ENCODE peak calls at places on chromosome 16, in five cellular contexts. One of them, this sample, is unnamed.

GRCh38 chr16:75099738-75100615 is 16.6 kb downstream of the LDHD start:
- DNase-seq in brain microvascular endothelial cell: no peak
- DNase-seq in sigmoid colon: no peak
- DNase-seq in fibroblast of lung: no peak
- DNase-seq in tibial artery: no peak
- DNase-seq in this sample: no peak

GRCh38 chr16:61887903-61888302 is 148.3 kb downstream of the CDH8 start:
- DNase-seq in brain microvascular endothelial cell: peak; percentile 78
- DNase-seq in sigmoid colon: no peak
- DNase-seq in fibroblast of lung: peak; percentile 74
- DNase-seq in tibial artery: no peak
- DNase-seq in this sample: peak; percentile 41

GRCh38 chr16:56780646-56781045 is 50.7 kb downstream of the NUP93 start:
- DNase-seq in brain microvascular endothelial cell: no peak
- DNase-seq in sigmoid colon: no peak
- DNase-seq in fibroblast of lung: no peak
- DNase-seq in tibial artery: no peak
- DNase-seq in this sample: no peak

GRCh38 chr16:508884-509736 is 18.4 kb upstream of the CAPN15 start:
- DNase-seq in brain microvascular endothelial cell: peak; percentile 69
- DNase-seq in sigmoid colon: no peak
- DNase-seq in fibroblast of lung: no peak
- DNase-seq in tibial artery: no peak
- DNase-seq in this sample: no peak

GRCh38 chr16:65394306-65394705 is 272.4 kb upstream of the CDH11 start:
- DNase-seq in brain microvascular endothelial cell: no peak
- DNase-seq in sigmoid colon: no peak
- DNase-seq in fibroblast of lung: no peak
- DNase-seq in tibial artery: no peak
- DNase-seq in this sample: peak; percentile 37

GRCh38 chr16:75380870-75381269 is 52.4 kb downstream of the CFDP1 start:
- DNase-seq in brain microvascular endothelial cell: no peak
- DNase-seq in sigmoid colon: no peak
- DNase-seq in fibroblast of lung: no peak
- DNase-seq in tibial artery: no peak
- DNase-seq in this sample: peak; percentile 4

GRCh38 chr16:8623634-8624033 is 2.1 kb downstream of the METTL22 start:
- DNase-seq in brain microvascular endothelial cell: no peak
- DNase-seq in sigmoid colon: peak; percentile 29
- DNase-seq in fibroblast of lung: peak; percentile 35
- DNase-seq in tibial artery: no peak
- DNase-seq in this sample: no peak

GRCh38 chr16:2499454-2499853 is 14.3 kb upstream of the ATP6V0C start:
- DNase-seq in brain microvascular endothelial cell: no peak
- DNase-seq in sigmoid colon: no peak
- DNase-seq in fibroblast of lung: no peak
- DNase-seq in tibial artery: no peak
- DNase-seq in this sample: no peak

GRCh38 chr16:85879975-85880831 is 18.8 kb upstream of the IRF8 start:
- DNase-seq in brain microvascular endothelial cell: no peak
- DNase-seq in sigmoid colon: no peak
- DNase-seq in fibroblast of lung: no peak
- DNase-seq in tibial artery: no peak
- DNase-seq in this sample: no peak

GRCh38 chr16:86231321-86231995 is 278.9 kb upstream of the FOXF1 start:
- DNase-seq in brain microvascular endothelial cell: no peak
- DNase-seq in sigmoid colon: peak; percentile 48
- DNase-seq in fibroblast of lung: no peak
- DNase-seq in tibial artery: no peak
- DNase-seq in this sample: no peak

GRCh38 chr16:22139008-22139407 is 23.3 kb upstream of the SDR42E2 start:
- DNase-seq in brain microvascular endothelial cell: no peak
- DNase-seq in sigmoid colon: no peak
- DNase-seq in fibroblast of lung: no peak
- DNase-seq in tibial artery: no peak
- DNase-seq in this sample: no peak

GRCh38 chr16:63789603-63790002 is 1332.3 kb downstream of the CDH11 start:
- DNase-seq in brain microvascular endothelial cell: no peak
- DNase-seq in sigmoid colon: no peak
- DNase-seq in fibroblast of lung: no peak
- DNase-seq in tibial artery: no peak
- DNase-seq in this sample: no peak

GRCh38 chr16:75088934-75089333 is 27.6 kb downstream of the LDHD start:
- DNase-seq in brain microvascular endothelial cell: no peak
- DNase-seq in sigmoid colon: no peak
- DNase-seq in fibroblast of lung: no peak
- DNase-seq in tibial artery: no peak
- DNase-seq in this sample: no peak

GRCh38 chr16:81836279-81837054 is 57.4 kb downstream of the PLCG2 start:
- DNase-seq in brain microvascular endothelial cell: no peak
- DNase-seq in sigmoid colon: peak; percentile 17
- DNase-seq in fibroblast of lung: no peak
- DNase-seq in tibial artery: no peak
- DNase-seq in this sample: no peak

GRCh38 chr16:83530293-83530692 is 277.5 kb upstream of the HSBP1 start:
- DNase-seq in brain microvascular endothelial cell: peak; percentile 42
- DNase-seq in sigmoid colon: no peak
- DNase-seq in fibroblast of lung: peak; percentile 70
- DNase-seq in tibial artery: no peak
- DNase-seq in this sample: peak; percentile 73

GRCh38 chr16:86737083-86737482 is 158.7 kb downstream of the FOXL1 start:
- DNase-seq in brain microvascular endothelial cell: no peak
- DNase-seq in sigmoid colon: peak; percentile 12
- DNase-seq in fibroblast of lung: no peak
- DNase-seq in tibial artery: no peak
- DNase-seq in this sample: no peak

GRCh38 chr16:68470461-68471150 is 22.3 kb upstream of the SMPD3 start:
- DNase-seq in brain microvascular endothelial cell: no peak
- DNase-seq in sigmoid colon: no peak
- DNase-seq in fibroblast of lung: no peak
- DNase-seq in tibial artery: peak; percentile 54
- DNase-seq in this sample: no peak

GRCh38 chr16:54554581-54554980 is 268.0 kb upstream of the IRX3 start:
- DNase-seq in brain microvascular endothelial cell: no peak
- DNase-seq in sigmoid colon: no peak
- DNase-seq in fibroblast of lung: no peak
- DNase-seq in tibial artery: no peak
- DNase-seq in this sample: no peak

GRCh38 chr16:66386629-66387622 is 20.4 kb downstream of the CDH5 start:
- DNase-seq in brain microvascular endothelial cell: no peak
- DNase-seq in sigmoid colon: peak; percentile 40
- DNase-seq in fibroblast of lung: no peak
- DNase-seq in tibial artery: peak; percentile 18
- DNase-seq in this sample: no peak

GRCh38 chr16:4944333-4945281 is 7.7 kb upstream of the PPL start:
- DNase-seq in brain microvascular endothelial cell: peak; percentile 81
- DNase-seq in sigmoid colon: peak; percentile 98
- DNase-seq in fibroblast of lung: peak; percentile 97
- DNase-seq in tibial artery: peak; percentile 94
- DNase-seq in this sample: peak; percentile 98

GRCh38 chr16:4938683-4939030 is 1.7 kb upstream of the PPL start:
- DNase-seq in brain microvascular endothelial cell: no peak
- DNase-seq in sigmoid colon: no peak
- DNase-seq in fibroblast of lung: no peak
- DNase-seq in tibial artery: no peak
- DNase-seq in this sample: no peak

GRCh38 chr16:4945560-4946502 is 8.9 kb upstream of the PPL start:
- DNase-seq in brain microvascular endothelial cell: no peak
- DNase-seq in sigmoid colon: peak; percentile 75
- DNase-seq in fibroblast of lung: no peak
- DNase-seq in tibial artery: peak; percentile 71
- DNase-seq in this sample: no peak

GRCh38 chr16:4940719-4941118 is 3.8 kb upstream of the PPL start:
- DNase-seq in brain microvascular endothelial cell: no peak
- DNase-seq in sigmoid colon: no peak
- DNase-seq in fibroblast of lung: no peak
- DNase-seq in tibial artery: no peak
- DNase-seq in this sample: no peak

DNA sequence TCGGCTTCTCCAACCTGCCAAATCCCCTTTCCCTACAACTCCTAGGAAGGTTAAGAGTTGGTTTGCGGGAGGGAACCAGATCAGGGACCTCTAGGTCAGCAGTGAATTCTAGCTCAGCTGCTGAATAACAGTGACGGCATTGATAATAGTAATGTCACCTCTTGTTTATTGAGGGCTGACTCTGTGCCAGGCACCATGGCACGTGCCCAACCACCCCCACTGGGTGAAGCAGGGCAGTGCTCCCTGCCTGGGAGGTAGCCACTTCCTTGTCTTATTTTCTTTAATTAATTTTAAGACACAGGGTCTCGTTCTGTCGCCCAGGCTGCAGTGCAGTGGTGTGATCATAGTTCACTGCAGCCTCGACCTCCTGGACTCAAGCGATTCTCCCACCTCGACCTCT is 5.5 kb upstream of the PPL start:
- DNase-seq in brain microvascular endothelial cell: no peak
- DNase-seq in sigmoid colon: no peak
- DNase-seq in fibroblast of lung: no peak
- DNase-seq in tibial artery: no peak
- DNase-seq in this sample: no peak
- H3K4me3 ChIP-seq in brain microvascular endothelial cell: no peak overlapping the region
- H3K4me3 ChIP-seq in sigmoid colon: no peak overlapping the region
- H3K4me3 ChIP-seq in fibroblast of lung: peak overlapping the region; percentile 28
- H3K4me3 ChIP-seq in tibial artery: no peak overlapping the region
- H3K4me3 ChIP-seq in this sample: no peak overlapping the region

DNA sequence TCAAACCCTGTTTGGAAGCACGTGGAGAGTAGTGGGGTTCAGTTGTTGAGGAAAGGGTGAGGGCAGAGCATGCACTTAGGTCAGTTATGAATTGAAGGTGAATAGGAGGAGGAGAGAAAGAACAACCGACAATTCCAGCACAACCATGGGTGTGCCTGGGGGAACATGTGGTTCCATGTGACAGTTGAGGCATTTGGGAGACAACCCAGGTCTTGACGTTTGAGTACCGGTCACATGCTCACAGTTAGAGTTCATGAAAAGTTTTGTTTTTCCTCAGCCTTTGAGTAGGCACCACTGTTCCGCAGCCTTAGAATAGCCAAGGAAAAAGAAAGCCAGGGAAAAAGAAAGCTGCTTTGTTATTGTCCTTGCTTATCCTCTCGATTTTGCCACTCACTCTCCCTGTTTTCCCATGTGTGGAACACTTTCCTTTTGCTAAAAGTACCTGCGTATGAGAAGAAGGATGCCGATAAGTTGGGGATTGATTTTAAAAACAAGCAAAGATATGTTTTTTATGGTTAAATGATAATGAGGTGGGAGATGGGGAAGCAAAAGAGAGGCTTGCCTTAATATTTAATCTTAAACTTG is 25.6 kb upstream of the ABCC11 start:
- DNase-seq in brain microvascular endothelial cell: no peak
- DNase-seq in sigmoid colon: no peak
- DNase-seq in fibroblast of lung: peak; percentile 16
- DNase-seq in tibial artery: peak; percentile 46
- DNase-seq in this sample: no peak
- H3K4me3 ChIP-seq in brain microvascular endothelial cell: no peak overlapping the region
- H3K4me3 ChIP-seq in sigmoid colon: no peak overlapping the region
- H3K4me3 ChIP-seq in fibroblast of lung: no peak overlapping the region
- H3K4me3 ChIP-seq in tibial artery: peak overlapping the region; percentile 24
- H3K4me3 ChIP-seq in this sample: no peak overlapping the region

DNA sequence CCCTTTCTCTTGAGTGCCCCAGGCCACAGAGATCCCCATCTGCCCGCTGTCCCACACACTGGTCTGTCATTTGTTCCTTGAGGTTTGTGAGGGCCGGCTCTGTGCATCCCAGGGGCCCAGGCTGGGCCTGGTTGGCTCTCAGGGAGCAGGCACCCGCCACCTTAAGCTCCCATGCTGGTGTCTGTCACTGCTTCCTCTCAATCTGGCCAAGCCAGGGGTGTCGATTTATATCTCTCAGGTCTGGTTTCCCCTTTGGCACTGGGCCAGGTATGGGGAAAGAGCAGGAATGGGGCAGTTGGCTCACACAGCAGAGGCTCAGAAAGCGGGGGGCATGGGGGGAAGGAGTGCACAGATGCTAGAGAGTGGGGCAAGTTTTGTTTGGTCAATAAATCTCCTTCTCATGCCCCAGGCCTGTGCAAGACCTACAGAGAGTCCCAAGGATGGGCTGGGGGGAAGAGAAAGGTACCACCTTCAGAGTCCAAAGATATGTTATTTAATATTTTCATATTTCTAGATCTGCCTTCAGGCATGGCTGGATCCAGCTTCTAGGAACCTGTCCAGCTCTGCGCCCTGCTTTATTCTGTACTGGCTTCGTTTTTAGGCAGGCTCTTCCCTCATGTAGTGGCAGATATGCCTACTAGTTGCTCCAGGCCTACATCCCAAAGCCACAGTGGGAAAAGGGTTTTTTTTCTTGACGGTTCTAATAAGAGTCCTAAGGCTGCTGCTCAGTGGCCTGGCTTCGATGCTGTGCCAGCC is 34.3 kb downstream of the IL4R start:
- DNase-seq in brain microvascular endothelial cell: no peak
- DNase-seq in sigmoid colon: no peak
- DNase-seq in fibroblast of lung: no peak
- DNase-seq in tibial artery: no peak
- DNase-seq in this sample: no peak
- H3K4me3 ChIP-seq in brain microvascular endothelial cell: no peak overlapping the region
- H3K4me3 ChIP-seq in sigmoid colon: no peak overlapping the region
- H3K4me3 ChIP-seq in fibroblast of lung: no peak overlapping the region
- H3K4me3 ChIP-seq in tibial artery: no peak overlapping the region
- H3K4me3 ChIP-seq in this sample: no peak overlapping the region

GRCh38 chr16:4316103-4316731 is 350 bp downstream of the GLIS2 start:
- DNase-seq in brain microvascular endothelial cell: no peak
- DNase-seq in sigmoid colon: peak; percentile 59
- DNase-seq in fibroblast of lung: no peak
- DNase-seq in tibial artery: no peak
- DNase-seq in this sample: no peak
- H3K4me3 ChIP-seq in brain microvascular endothelial cell: peak overlapping the region; percentile 65
- H3K4me3 ChIP-seq in sigmoid colon: peak overlapping the region; percentile 71
- H3K4me3 ChIP-seq in fibroblast of lung: peak overlapping the region; percentile 91
- H3K4me3 ChIP-seq in tibial artery: peak overlapping the region; percentile 87
- H3K4me3 ChIP-seq in this sample: peak overlapping the region; percentile 78

GRCh38 chr16:3937066-3937875 is 56.8 kb upstream of the CREBBP start:
- DNase-seq in brain microvascular endothelial cell: no peak
- DNase-seq in sigmoid colon: peak; percentile 42
- DNase-seq in fibroblast of lung: no peak
- DNase-seq in tibial artery: no peak
- DNase-seq in this sample: no peak
- H3K4me3 ChIP-seq in brain microvascular endothelial cell: no peak overlapping the region
- H3K4me3 ChIP-seq in sigmoid colon: no peak overlapping the region
- H3K4me3 ChIP-seq in fibroblast of lung: no peak overlapping the region
- H3K4me3 ChIP-seq in tibial artery: no peak overlapping the region
- H3K4me3 ChIP-seq in this sample: no peak overlapping the region

DNA sequence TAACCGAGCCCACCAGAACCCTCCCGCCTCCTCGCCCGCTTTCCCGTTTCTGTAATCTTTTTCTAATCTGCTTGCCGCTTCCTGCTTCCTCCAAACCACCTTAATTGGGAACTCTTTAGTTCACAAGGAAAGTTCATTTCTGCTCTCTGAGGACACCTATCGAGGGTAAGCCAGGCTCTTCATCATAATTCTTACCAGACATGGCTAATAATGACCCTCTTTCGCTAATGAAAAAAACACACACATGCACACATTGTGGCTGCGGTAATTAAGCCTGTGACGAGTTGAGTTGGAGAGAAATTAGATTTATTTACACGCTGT is 100.7 kb downstream of the ZNF423 start:
- DNase-seq in brain microvascular endothelial cell: peak; percentile 21
- DNase-seq in sigmoid colon: no peak
- DNase-seq in fibroblast of lung: peak; percentile 74
- DNase-seq in tibial artery: no peak
- DNase-seq in this sample: no peak
- H3K4me3 ChIP-seq in brain microvascular endothelial cell: peak overlapping the region; percentile 49
- H3K4me3 ChIP-seq in sigmoid colon: peak overlapping the region; percentile 45
- H3K4me3 ChIP-seq in fibroblast of lung: no peak overlapping the region
- H3K4me3 ChIP-seq in tibial artery: peak overlapping the region; percentile 26
- H3K4me3 ChIP-seq in this sample: peak overlapping the region; percentile 37

This sample was measured in skeletal muscle cell.